ENCODE peak calls at places on chromosomes 1 and 21, in five cellular contexts. B is GM12878, Q is SK-N-SH, S is HepG2, E is K562. V is an unnamed sample.

GRCh38 chr1:210298936-210299335 is 29.8 kb upstream of the HHAT start:
- DNase-seq in B (no peak), Q (no peak), S (no peak), E (no peak), V (no peak)

GRCh38 chr1:2418791-2419320 is 6.5 kb upstream of the PEX10 start:
- DNase-seq in B (no peak), Q (no peak), S (no peak), E (no peak), V (no peak)

GRCh38 chr1:208207388-208208131 is 36.6 kb downstream of the PLXNA2 start:
- DNase-seq in B (no peak), Q (no peak), S (peak; percentile 84), E (no peak), V (no peak)

GRCh38 chr21:34612557-34612956 is 2.4 kb downstream of the RCAN1 start:
- DNase-seq in B (no peak), Q (no peak), S (no peak), E (no peak), V (no peak)

GRCh38 chr21:34604556-34604955 is 10.4 kb downstream of the RCAN1 start:
- DNase-seq in B (no peak), Q (no peak), S (no peak), E (no peak), V (no peak)

GRCh38 chr1:182971219-182971618 is 18.3 kb upstream of the SHCBP1L start:
- DNase-seq in B (no peak), Q (no peak), S (no peak), E (no peak), V (no peak)

GRCh38 chr1:62250126-62250726 is 55.6 kb downstream of the L1TD1 start:
- DNase-seq in B (no peak), Q (peak; percentile 62), S (no peak), E (no peak), V (no peak)

GRCh38 chr1:221165331-221166161 is 286.3 kb downstream of the HLX start:
- DNase-seq in B (no peak), Q (peak; percentile 29), S (no peak), E (no peak), V (no peak)

GRCh38 chr1:86970938-86971337 is 56.5 kb downstream of the HS2ST1 start:
- DNase-seq in B (no peak), Q (no peak), S (no peak), E (no peak), V (no peak)

GRCh38 chr1:3668585-3669300 is 16.4 kb downstream of the TP73 start:
- DNase-seq in B (no peak), Q (no peak), S (peak; percentile 82), E (peak; percentile 74), V (no peak)

GRCh38 chr1:84795213-84795612 is 97.8 kb downstream of the LPAR3 start:
- DNase-seq in B (no peak), Q (no peak), S (no peak), E (no peak), V (no peak)

GRCh38 chr21:31316488-31317169 is 27.4 kb downstream of the TIAM1 start:
- DNase-seq in B (no peak), Q (no peak), S (no peak), E (no peak), V (no peak)

GRCh38 chr1:232984577-232985425 is 34.4 kb downstream of the NTPCR start:
- DNase-seq in B (no peak), Q (no peak), S (no peak), E (no peak), V (no peak)

GRCh38 chr1:92482665-92483441 is 3.9 kb downstream of the GFI1 start:
- DNase-seq in B (no peak), Q (peak; percentile 58), S (no peak), E (no peak), V (no peak)

GRCh38 chr1:151624783-151625182 is 12.9 kb downstream of the SNX27 start:
- DNase-seq in B (no peak), Q (no peak), S (no peak), E (no peak), V (no peak)

GRCh38 chr1:20574686-20575543 is 14.0 kb upstream of the CDA start:
- DNase-seq in B (no peak), Q (peak; percentile 85), S (peak; percentile 75), E (peak; percentile 90), V (peak; percentile 88)

GRCh38 chr1:111921948-111922347 is 67.5 kb downstream of the KCND3 start:
- DNase-seq in B (no peak), Q (no peak), S (no peak), E (no peak), V (no peak)

GRCh38 chr1:108719654-108720435 is 7.1 kb downstream of the FNDC7 start:
- DNase-seq in B (no peak), Q (no peak), S (peak; percentile 13), E (peak; percentile 27), V (no peak)

GRCh38 chr1:54490361-54491248 is 57.4 kb upstream of the ACOT11 start:
- DNase-seq in B (no peak), Q (peak; percentile 73), S (no peak), E (peak; percentile 64), V (no peak)

GRCh38 chr1:115877511-115877910 is 36.6 kb upstream of the NHLH2 start:
- DNase-seq in B (no peak), Q (no peak), S (no peak), E (no peak), V (no peak)

GRCh38 chr1:64042331-64043100 is 160.9 kb upstream of the UBE2U start:
- DNase-seq in B (no peak), Q (no peak), S (no peak), E (no peak), V (peak; percentile 18)

GRCh38 chr1:205774277-205775014 is 836 bp downstream of the RAB29 start:
- DNase-seq in B (peak; percentile 58), Q (peak; percentile 45), S (peak; percentile 35), E (peak; percentile 59), V (peak; percentile 45)

GRCh38 chr1:6348511-6349191 is 44.9 kb downstream of the ACOT7 start:
- DNase-seq in B (no peak), Q (no peak), S (no peak), E (no peak), V (no peak)
- TF ChIP-seq FOXM1 in B (no peak), Q (no peak), S (no peak), E (no peak), V (no peak)

GRCh38 chr1:236140705-236141446 is 1.5 kb upstream of the GPR137B start:
- DNase-seq in B (no peak), Q (no peak), S (no peak), E (no peak), V (no peak)
- TF ChIP-seq FOXM1 in B (no peak), Q (no peak), S (no peak), E (no peak), V (no peak)

GRCh38 chr1:10057305-10057704 is 24.5 kb downstream of the UBE4B start:
- DNase-seq in B (no peak), Q (no peak), S (no peak), E (no peak), V (no peak)
- TF ChIP-seq FOXM1 in B (no peak), Q (no peak), S (no peak), E (no peak), V (no peak)

GRCh38 chr1:7654725-7655124 is 116.4 kb upstream of the VAMP3 start:
- DNase-seq in B (no peak), Q (no peak), S (no peak), E (no peak), V (no peak)

GRCh38 chr1:7648761-7649384 is 122.2 kb upstream of the VAMP3 start:
- DNase-seq in B (no peak), Q (no peak), S (no peak), E (no peak), V (no peak)

GRCh38 chr1:7646981-7647901 is 123.9 kb upstream of the VAMP3 start:
- DNase-seq in B (no peak), Q (peak; percentile 94), S (no peak), E (peak; percentile 95), V (peak; percentile 89)

GRCh38 chr1:7652551-7653098 is 118.5 kb upstream of the VAMP3 start:
- DNase-seq in B (no peak), Q (no peak), S (no peak), E (no peak), V (no peak)

GRCh38 chr1:7650801-7651200 is 120.3 kb upstream of the VAMP3 start:
- DNase-seq in B (no peak), Q (no peak), S (peak; percentile 14), E (no peak), V (no peak)
- TF ChIP-seq FOXM1 in B (no peak), Q (no peak), S (no peak), E (no peak), V (no peak)

GRCh38 chr1:212141404-212141803 is 105.9 kb downstream of the DTL start:
- DNase-seq in B (no peak), Q (no peak), S (no peak), E (no peak), V (no peak)
- TF ChIP-seq FOXM1 in B (no peak), Q (no peak), S (no peak), E (no peak), V (no peak)

DNA sequence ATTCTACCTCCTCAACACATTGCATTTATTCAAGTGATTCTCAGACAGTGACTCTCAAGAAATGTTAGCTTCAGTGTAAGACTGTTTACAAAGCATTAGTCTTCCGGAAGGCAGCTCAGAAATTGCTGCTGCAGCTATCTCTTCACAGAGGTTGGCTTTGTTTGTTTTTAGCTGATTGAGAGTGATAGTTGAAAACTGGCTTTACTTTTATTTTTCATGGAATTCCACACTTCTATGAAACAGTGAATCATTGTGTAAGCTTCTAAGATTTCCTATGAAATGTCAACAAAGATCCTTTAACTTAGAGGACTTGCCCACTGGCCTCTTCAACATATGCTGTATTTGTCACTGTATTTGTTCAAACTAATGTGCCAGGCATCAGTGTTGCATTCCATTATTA is 121.3 kb downstream of the TNNI3K start:
- DNase-seq in B (no peak), Q (no peak), S (peak; percentile 63), E (no peak), V (no peak)
- TF ChIP-seq FOXM1 in B (no peak), Q (no peak), S (no peak), E (no peak), V (no peak)

GRCh38 chr1:224245188-224245587 is 62.1 kb downstream of the DEGS1 start:
- DNase-seq in B (peak; percentile 33), Q (peak; percentile 49), S (peak; percentile 5), E (no peak), V (no peak)
- TF ChIP-seq FOXM1 in B (no peak), Q (no peak), S (no peak), E (peak; percentile 11), V (no peak)